ENCODE peak calls at places on chromosomes 6 and 20, in nine cellular contexts. P is heart left ventricle, Z is GM12865, D is heart right ventricle, K is sigmoid colon, B is AG10803, O is coronary artery, M is cardiac muscle cell, N is choroid plexus epithelial cell. R is an unnamed sample.

GRCh38 chr6:78010130-78010529 is 357.3 kb downstream of the MEI4 start:
- DNase-seq in P (no peak), Z (no peak), D (no peak), K (no peak), B (no peak), O (no peak), M (no peak), N (no peak), R (no peak)

GRCh38 chr6:167858086-167858591 is 31.4 kb downstream of the AFDN start:
- DNase-seq in P (no peak), Z (no peak), D (no peak), K (no peak), B (peak; percentile 81), O (no peak), M (no peak), N (peak; percentile 82), R (no peak)

GRCh38 chr20:38143646-38144554 is 21.2 kb downstream of the TGM2 start:
- DNase-seq in P (peak; percentile 66), Z (no peak), D (no peak), K (no peak), B (peak; percentile 80), O (peak; percentile 89), M (peak; percentile 49), N (peak; percentile 73), R (no peak)

GRCh38 chr6:37021356-37022129 is 16.1 kb downstream of the FGD2 start:
- DNase-seq in P (no peak), Z (peak; percentile 30), D (no peak), K (no peak), B (peak; percentile 48), O (no peak), M (peak; percentile 42), N (peak; percentile 82), R (no peak)

GRCh38 chr6:14282854-14283505 is 165.4 kb downstream of the CD83 start:
- DNase-seq in P (no peak), Z (no peak), D (no peak), K (no peak), B (no peak), O (no peak), M (no peak), N (no peak), R (no peak)

GRCh38 chr6:11009353-11009752 is 34.8 kb downstream of the ELOVL2 start:
- DNase-seq in P (no peak), Z (peak; percentile 51), D (no peak), K (no peak), B (peak; percentile 31), O (no peak), M (no peak), N (peak; percentile 6), R (no peak)

GRCh38 chr6:148524976-148525375 is 182.3 kb downstream of the SASH1 start:
- DNase-seq in P (no peak), Z (peak; percentile 18), D (no peak), K (no peak), B (peak; percentile 86), O (peak; percentile 78), M (no peak), N (peak; percentile 81), R (no peak)

GRCh38 chr20:11431613-11432012 is 486.1 kb upstream of the BTBD3 start:
- DNase-seq in P (no peak), Z (no peak), D (no peak), K (no peak), B (peak; percentile 85), O (no peak), M (no peak), N (peak; percentile 42), R (no peak)

GRCh38 chr6:43909474-43910148 is 139.6 kb downstream of the VEGFA start:
- DNase-seq in P (no peak), Z (no peak), D (peak; percentile 51), K (no peak), B (no peak), O (no peak), M (no peak), N (no peak), R (peak; percentile 44)

GRCh38 chr6:81340946-81341345 is 411.5 kb downstream of the TENT5A start:
- DNase-seq in P (no peak), Z (no peak), D (no peak), K (no peak), B (no peak), O (no peak), M (no peak), N (no peak), R (no peak)

GRCh38 chr20:11544029-11544678 is 373.5 kb upstream of the BTBD3 start:
- DNase-seq in P (no peak), Z (peak; percentile 76), D (no peak), K (no peak), B (peak; percentile 63), O (no peak), M (peak; percentile 69), N (peak; percentile 85), R (no peak)

GRCh38 chr20:22182148-22182547 is 402.2 kb downstream of the FOXA2 start:
- DNase-seq in P (no peak), Z (no peak), D (no peak), K (no peak), B (no peak), O (no peak), M (no peak), N (no peak), R (no peak)

GRCh38 chr6:20182926-20183521 is 29.2 kb downstream of the MBOAT1 start:
- DNase-seq in P (peak; percentile 72), Z (no peak), D (peak; percentile 59), K (peak; percentile 85), B (no peak), O (no peak), M (no peak), N (peak; percentile 42), R (peak; percentile 48)

GRCh38 chr6:13715444-13715883 is 3.8 kb upstream of the RANBP9 start:
- DNase-seq in P (no peak), Z (peak; percentile 81), D (no peak), K (no peak), B (peak; percentile 52), O (no peak), M (no peak), N (no peak), R (no peak)

GRCh38 chr6:39958947-39959346 is 24.7 kb upstream of the MOCS1 start:
- DNase-seq in P (no peak), Z (no peak), D (no peak), K (no peak), B (no peak), O (no peak), M (no peak), N (no peak), R (no peak)

GRCh38 chr6:53344993-53345392 is 3.8 kb downstream of the ELOVL5 start:
- DNase-seq in P (no peak), Z (peak; percentile 30), D (no peak), K (no peak), B (no peak), O (no peak), M (no peak), N (no peak), R (no peak)
- H3K4me3 ChIP-seq in P (no peak overlapping the region), Z (no peak overlapping the region), D (no peak overlapping the region), K (no peak overlapping the region), B (no peak overlapping the region), O (no peak overlapping the region), M (no peak overlapping the region), N (no peak overlapping the region), R (no peak overlapping the region)

GRCh38 chr6:46904117-46904516 is 17.6 kb downstream of the ADGRF5 start:
- DNase-seq in P (no peak), Z (no peak), D (no peak), K (no peak), B (no peak), O (no peak), M (no peak), N (no peak), R (no peak)

GRCh38 chr6:46899636-46900035 is 22.1 kb downstream of the ADGRF5 start:
- DNase-seq in P (no peak), Z (no peak), D (no peak), K (no peak), B (no peak), O (no peak), M (no peak), N (no peak), R (no peak)

GRCh38 chr6:46903175-46903574 is 18.6 kb downstream of the ADGRF5 start:
- DNase-seq in P (no peak), Z (no peak), D (peak; percentile 26), K (no peak), B (no peak), O (no peak), M (peak; percentile 24), N (no peak), R (no peak)

GRCh38 chr6:46900266-46900665 is 21.5 kb downstream of the ADGRF5 start:
- DNase-seq in P (no peak), Z (no peak), D (no peak), K (no peak), B (no peak), O (no peak), M (no peak), N (no peak), R (no peak)

GRCh38 chr6:46901747-46902362 is 19.9 kb downstream of the ADGRF5 start:
- DNase-seq in P (no peak), Z (no peak), D (no peak), K (peak; percentile 39), B (no peak), O (no peak), M (no peak), N (peak; percentile 26), R (no peak)
- H3K4me3 ChIP-seq in P (no peak overlapping the region), Z (no peak overlapping the region), D (no peak overlapping the region), K (no peak overlapping the region), B (no peak overlapping the region), O (no peak overlapping the region), M (no peak overlapping the region), N (no peak overlapping the region), R (no peak overlapping the region)

GRCh38 chr6:24658573-24659511 is 7.9 kb downstream of the TDP2 start:
- DNase-seq in P (no peak), Z (no peak), D (no peak), K (no peak), B (peak; percentile 69), O (no peak), M (no peak), N (peak; percentile 97), R (no peak)

GRCh38 chr6:24659547-24659946 is 7.2 kb downstream of the TDP2 start:
- DNase-seq in P (no peak), Z (no peak), D (no peak), K (no peak), B (no peak), O (no peak), M (no peak), N (peak; percentile 54), R (no peak)

GRCh38 chr6:24662206-24662605 is 4.5 kb downstream of the TDP2 start:
- DNase-seq in P (no peak), Z (no peak), D (no peak), K (no peak), B (no peak), O (no peak), M (no peak), N (no peak), R (no peak)

GRCh38 chr6:24663198-24663597 is 3.5 kb downstream of the TDP2 start:
- DNase-seq in P (no peak), Z (no peak), D (no peak), K (no peak), B (no peak), O (no peak), M (no peak), N (no peak), R (no peak)

GRCh38 chr6:24660100-24660499 is 6.6 kb downstream of the TDP2 start:
- DNase-seq in P (no peak), Z (no peak), D (no peak), K (no peak), B (no peak), O (no peak), M (no peak), N (no peak), R (no peak)
- H3K4me3 ChIP-seq in P (no peak overlapping the region), Z (no peak overlapping the region), D (no peak overlapping the region), K (no peak overlapping the region), B (no peak overlapping the region), O (no peak overlapping the region), M (no peak overlapping the region), N (no peak overlapping the region), R (no peak overlapping the region)

GRCh38 chr6:21317634-21318033 is 275.9 kb upstream of the SOX4 start:
- DNase-seq in P (no peak), Z (no peak), D (no peak), K (no peak), B (no peak), O (no peak), M (no peak), N (peak; percentile 25), R (no peak)
- H3K4me3 ChIP-seq in P (no peak overlapping the region), Z (no peak overlapping the region), D (no peak overlapping the region), K (no peak overlapping the region), B (no peak overlapping the region), O (no peak overlapping the region), M (no peak overlapping the region), N (peak overlapping the region; percentile 38), R (no peak overlapping the region)